ENCODE peak calls at places on chromosomes 6 and 20, in nine cellular contexts. J, X, A, Z, R, F, T, I and U are unnamed samples.

GRCh38 chr20:5908981-5909380 is 41.4 kb downstream of the TRMT6 start:
- DNase-seq in R (no peak), Z (no peak), I (no peak), F (no peak), A (no peak), J (no peak), X (peak; percentile 16), T (no peak), U (no peak)

GRCh38 chr6:112485140-112485539 is 138.0 kb downstream of the RFPL4B start:
- DNase-seq in Z (no peak), F (no peak), I (no peak), X (no peak), T (no peak), R (no peak), J (no peak), A (no peak), U (no peak)

GRCh38 chr6:43014434-43014909 is 423 bp downstream of the KLHDC3 start:
- DNase-seq in T (no peak), A (no peak), R (peak; percentile 25), F (no peak), J (no peak), I (no peak), X (peak; percentile 40), Z (no peak), U (no peak)

GRCh38 chr6:87705070-87705691 is 3.1 kb upstream of the AKIRIN2 start:
- DNase-seq in I (peak; percentile 7), F (no peak), R (no peak), Z (no peak), X (no peak), T (no peak), J (no peak), A (no peak), U (no peak)

GRCh38 chr6:163288066-163288465 is 126.5 kb upstream of the QKI start:
- DNase-seq in A (no peak), R (no peak), I (no peak), F (no peak), Z (no peak), T (no peak), X (no peak), J (no peak), U (no peak)

GRCh38 chr20:8166730-8167129 is 34.7 kb downstream of the PLCB1 start:
- DNase-seq in Z (no peak), R (no peak), F (no peak), T (no peak), J (no peak), I (no peak), X (no peak), A (no peak), U (no peak)

GRCh38 chr20:44720994-44721784 is 6.0 kb downstream of the CCN5 start:
- DNase-seq in I (no peak), X (peak; percentile 95), T (no peak), F (no peak), A (no peak), R (no peak), J (no peak), Z (no peak), U (no peak)

GRCh38 chr6:79812195-79812594 is 135.2 kb downstream of the ELOVL4 start:
- DNase-seq in Z (no peak), J (no peak), A (peak; percentile 12), T (no peak), R (no peak), X (no peak), I (no peak), F (peak; percentile 37), U (no peak)

GRCh38 chr6:27986928-27987725 is 30.1 kb downstream of the OR2B6 start:
- DNase-seq in A (no peak), T (no peak), X (peak; percentile 24), J (no peak), I (no peak), Z (no peak), R (no peak), F (no peak), U (no peak)

GRCh38 chr6:24721461-24722215 is 2.7 kb upstream of the C6orf62 start:
- DNase-seq in T (peak; percentile 86), R (peak; percentile 53), Z (no peak), F (no peak), J (no peak), X (no peak), I (no peak), A (peak; percentile 58), U (peak; percentile 84)

GRCh38 chr6:149242883-149243282 is 74.6 kb upstream of the TAB2 start:
- DNase-seq in I (no peak), X (peak; percentile 25), R (no peak), T (no peak), A (no peak), Z (no peak), J (no peak), F (no peak), U (no peak)

GRCh38 chr20:32564921-32565734 is 20.0 kb downstream of the NOL4L start:
- DNase-seq in T (peak; percentile 26), F (no peak), R (no peak), Z (no peak), X (no peak), I (no peak), A (no peak), J (no peak), U (no peak)

GRCh38 chr6:33116881-33117711 is 41.3 kb downstream of the HLA-DPB1 start:
- DNase-seq in J (no peak), T (no peak), I (no peak), F (no peak), A (no peak), Z (no peak), R (no peak), X (peak; percentile 19), U (no peak)

GRCh38 chr6:156657311-156657710 is 119.9 kb upstream of the ARID1B start:
- DNase-seq in A (no peak), Z (no peak), I (no peak), T (no peak), F (no peak), J (no peak), X (no peak), R (no peak), U (no peak)

GRCh38 chr6:168201383-168201782 is 118.2 kb downstream of the DACT2 start:
- DNase-seq in Z (no peak), A (peak; percentile 33), I (no peak), R (no peak), T (no peak), X (peak; percentile 17), F (no peak), J (peak; percentile 38), U (no peak)

GRCh38 chr20:31706607-31707257 is 15.9 kb downstream of the BCL2L1 start:
- DNase-seq in I (no peak), T (no peak), J (no peak), Z (no peak), X (peak; percentile 73), F (no peak), R (no peak), A (no peak), U (no peak)

GRCh38 chr6:32666420-32667300 is at the start of gene HLA-DQB1:
- DNase-seq in A (no peak), T (no peak), I (no peak), Z (no peak), J (peak; percentile 83), F (no peak), R (no peak), X (peak; percentile 35), U (no peak)

GRCh38 chr6:157768863-157769551 is 54.0 kb upstream of the SNX9 start:
- DNase-seq in A (no peak), F (no peak), R (no peak), T (no peak), J (no peak), Z (no peak), I (no peak), X (no peak), U (no peak)

GRCh38 chr6:121620002-121620740 is 184.7 kb downstream of the GJA1 start:
- DNase-seq in I (no peak), F (no peak), X (no peak), R (no peak), T (no peak), J (no peak), Z (no peak), A (no peak), U (no peak)

GRCh38 chr6:78910611-78911134 is 43.3 kb downstream of the IRAK1BP1 start:
- DNase-seq in X (peak; percentile 37), J (no peak), F (peak; percentile 5), T (no peak), Z (no peak), I (no peak), A (no peak), R (no peak), U (no peak)

GRCh38 chr20:4130404-4131189 is 115.2 kb upstream of the RNF24 start:
- DNase-seq in T (no peak), Z (no peak), R (no peak), F (no peak), X (peak; percentile 64), I (no peak), J (no peak), A (no peak), U (no peak)

GRCh38 chr6:166588691-166589333 is 2.3 kb upstream of the RAMACL start:
- DNase-seq in I (no peak), T (no peak), A (no peak), J (no peak), X (peak; percentile 81), Z (no peak), R (no peak), F (no peak), U (no peak)

GRCh38 chr20:63043348-63044203 is 36.8 kb upstream of the BHLHE23 start:
- DNase-seq in A (no peak), Z (no peak), F (no peak), T (no peak), R (no peak), X (no peak), I (no peak), J (no peak), U (no peak)

GRCh38 chr20:35697696-35698297 is 1.4 kb downstream of the NFS1 start:
- DNase-seq in F (no peak), I (no peak), T (no peak), Z (no peak), X (no peak), A (no peak), J (no peak), R (no peak), U (no peak)

GRCh38 chr6:156662025-156662445 is 115.1 kb upstream of the ARID1B start:
- DNase-seq in I (no peak), Z (no peak), R (no peak), X (no peak), T (no peak), A (no peak), F (no peak), J (peak; percentile 39), U (no peak)

GRCh38 chr6:144497650-144498049 is 212.5 kb downstream of the UTRN start:
- DNase-seq in I (no peak), X (no peak), A (no peak), R (no peak), F (no peak), Z (no peak), T (no peak), J (no peak), U (no peak)

GRCh38 chr20:3987296-3987695 is 28.1 kb downstream of the RNF24 start:
- DNase-seq in Z (no peak), R (no peak), F (no peak), X (no peak), I (no peak), J (no peak), T (no peak), A (no peak), U (no peak)

GRCh38 chr20:56454754-56455153 is 13.7 kb upstream of the RTF2 start:
- DNase-seq in T (no peak), Z (no peak), A (no peak), X (no peak), I (no peak), F (no peak), J (no peak), R (no peak), U (no peak)

GRCh38 chr6:36314221-36315014 is 22.3 kb downstream of the BNIP5 start:
- DNase-seq in J (no peak), I (no peak), F (no peak), R (no peak), X (peak; percentile 53), T (no peak), Z (no peak), A (no peak), U (no peak)

GRCh38 chr6:131210469-131210868 is 75.2 kb downstream of the AKAP7 start:
- DNase-seq in Z (no peak), X (no peak), I (no peak), F (no peak), T (no peak), R (no peak), A (no peak), J (no peak), U (no peak)

GRCh38 chr6:45982280-45983036 is 33.2 kb downstream of the CLIC5 start:
- DNase-seq in A (no peak), F (no peak), I (no peak), J (no peak), T (no peak), R (no peak), Z (no peak), X (no peak), U (no peak)